ENCODE peak calls at places on chromosomes 4 and X, in nine cellular contexts. O is M059J; I is heart left ventricle; Y is pancreas; M is BE2C; N is MCF 10A; T is memory B cell; F is retinal pigment epithelial cell; L is CD8-positive, alpha-beta memory T cell. W is an unnamed sample.

GRCh38 chr4:38788327-38788726 is 5.5 kb upstream of the TLR10 start:
- DNase-seq in O (peak; percentile 32), I (no peak), Y (no peak), M (no peak), N (no peak), T (no peak), F (peak; percentile 15), L (no peak), W (peak; percentile 89)

GRCh38 chr4:76984788-76985211 is 35.2 kb downstream of the SEPTIN11 start:
- DNase-seq in O (peak; percentile 95), I (peak; percentile 61), Y (no peak), M (no peak), N (peak; percentile 71), T (no peak), F (peak; percentile 95), L (no peak), W (peak; percentile 62)

GRCh38 chr4:63708661-63709060 is 700.6 kb downstream of the TECRL start:
- DNase-seq in O (no peak), I (no peak), Y (no peak), M (no peak), N (no peak), T (no peak), F (no peak), L (no peak), W (no peak)

GRCh38 chr4:85741421-85741820 is 266.5 kb downstream of the ARHGAP24 start:
- DNase-seq in O (no peak), I (no peak), Y (no peak), M (no peak), N (no peak), T (no peak), F (no peak), L (no peak), W (no peak)

GRCh38 chr4:135201081-135201480 is 999.5 kb upstream of the PABPC4L start:
- DNase-seq in O (peak; percentile 6), I (no peak), Y (no peak), M (no peak), N (no peak), T (no peak), F (no peak), L (no peak), W (no peak)

GRCh38 chr4:5941601-5942000 is 48.7 kb upstream of the CRMP1 start:
- DNase-seq in O (no peak), I (no peak), Y (no peak), M (no peak), N (no peak), T (no peak), F (no peak), L (no peak), W (no peak)

GRCh38 chr4:120052840-120053239 is 13.8 kb downstream of the MAD2L1 start:
- DNase-seq in O (peak; percentile 74), I (no peak), Y (no peak), M (no peak), N (peak; percentile 99), T (no peak), F (peak; percentile 96), L (no peak), W (peak; percentile 78)

GRCh38 chr4:7226993-7227392 is 34.7 kb downstream of the SORCS2 start:
- DNase-seq in O (no peak), I (no peak), Y (no peak), M (peak; percentile 82), N (no peak), T (no peak), F (no peak), L (no peak), W (no peak)

GRCh38 chr4:149987330-149987751 is 90.9 kb upstream of the DCLK2 start:
- DNase-seq in O (peak; percentile 58), I (no peak), Y (no peak), M (peak; percentile 41), N (no peak), T (no peak), F (no peak), L (no peak), W (no peak)

GRCh38 chrX:46381630-46382029 is 163.6 kb downstream of the ZNF674 start:
- DNase-seq in O (peak; percentile 47), I (no peak), Y (no peak), M (peak; percentile 4), N (peak; percentile 40), T (peak; percentile 9), F (no peak), L (no peak), W (no peak)

GRCh38 chrX:45515262-45516215 is 314.9 kb upstream of the DIPK2B start:
- DNase-seq in O (peak; percentile 94), I (peak; percentile 27), Y (no peak), M (no peak), N (peak; percentile 98), T (peak; percentile 5), F (peak; percentile 58), L (peak; percentile 2), W (peak; percentile 92)

GRCh38 chr4:43243433-43244116 is 351.1 kb downstream of the GRXCR1 start:
- DNase-seq in O (no peak), I (no peak), Y (no peak), M (no peak), N (no peak), T (no peak), F (no peak), L (no peak), W (no peak)

GRCh38 chr4:1961563-1961962 is 47.2 kb downstream of the NELFA start:
- DNase-seq in O (no peak), I (no peak), Y (no peak), M (no peak), N (no peak), T (no peak), F (no peak), L (no peak), W (no peak)

GRCh38 chrX:107324493-107325310 is 118.3 kb downstream of the DNAAF6 start:
- DNase-seq in O (peak; percentile 11), I (peak; percentile 14), Y (peak; percentile 74), M (no peak), N (peak; percentile 12), T (no peak), F (peak; percentile 4), L (no peak), W (peak; percentile 1)